ENCODE peak calls at places on chromosomes 11 and 22, in nine cellular contexts. M is activated T-cell treated with anti-CD3 and anti-CD28 coated beads, Interleukin-2, amount 50 U/mL, for 72 hours; H is endodermal cell; F is stimulated activated CD4-positive, alpha-beta T cell treated with anti-CD3 and anti-CD28 coated beads, Interleukin-15, amount 100 ng/mL, for 24 hours; X is dorsolateral prefrontal cortex; L is ELF-1; T is uterus; D is NCI-H460; P is amniotic stem cell. S is an unnamed sample.
A peak's percentile ranks its signal among the peaks of the same experiment; 100 is the strongest.

GRCh38 chr11:122754553-122755322 is 83.6 kb upstream of the CRTAM start:
- DNase-seq in X (no peak), T (no peak), L (peak; percentile 66), D (no peak), H (peak; percentile 78), M (peak; percentile 34), P (no peak), F (peak; percentile 43), S (no peak)

GRCh38 chr11:18366286-18366685 is 28.1 kb upstream of the LDHA start:
- DNase-seq in X (no peak), P (no peak), F (no peak), T (no peak), M (no peak), L (no peak), H (no peak), D (no peak), S (no peak)

GRCh38 chr22:27594020-27594419 is 207.5 kb downstream of the MN1 start:
- DNase-seq in X (no peak), P (no peak), T (no peak), D (no peak), F (no peak), H (no peak), L (no peak), M (no peak), S (no peak)

GRCh38 chr22:43399338-43399979 is 12.4 kb upstream of the MPPED1 start:
- DNase-seq in T (no peak), M (no peak), L (no peak), P (no peak), H (no peak), X (no peak), D (no peak), F (no peak), S (no peak)

GRCh38 chr11:14262271-14262846 is 96.6 kb downstream of the RRAS2 start:
- DNase-seq in X (no peak), P (no peak), M (no peak), T (no peak), D (no peak), L (no peak), F (no peak), H (no peak), S (no peak)

GRCh38 chr11:22991196-22991595 is 130.9 kb upstream of the CCDC179 start:
- DNase-seq in F (no peak), T (no peak), H (no peak), M (no peak), P (no peak), D (no peak), X (no peak), L (no peak), S (no peak)

GRCh38 chr22:30044369-30044768 is 35.9 kb upstream of the HORMAD2 start:
- DNase-seq in H (peak; percentile 16), D (no peak), L (no peak), P (peak; percentile 75), F (no peak), M (no peak), X (no peak), T (no peak), S (no peak)

GRCh38 chr11:113876798-113877672 is 1.7 kb upstream of the USP28 start:
- DNase-seq in P (no peak), T (no peak), D (no peak), L (no peak), X (no peak), F (no peak), H (peak; percentile 30), M (no peak), S (no peak)

GRCh38 chr22:20745177-20745576 is 28.7 kb upstream of the SERPIND1 start:
- DNase-seq in P (no peak), T (no peak), X (no peak), H (no peak), M (no peak), D (no peak), L (no peak), F (no peak), S (no peak)

GRCh38 chr11:57491371-57492061 is 24.0 kb downstream of the SLC43A1 start:
- DNase-seq in X (no peak), T (no peak), D (no peak), F (peak; percentile 73), H (peak; percentile 91), P (no peak), L (peak; percentile 73), M (peak; percentile 61), S (peak; percentile 46)

GRCh38 chr22:44735518-44736428 is 16.6 kb upstream of the ARHGAP8 start:
- DNase-seq in T (peak; percentile 69), H (peak; percentile 98), D (peak; percentile 42), L (peak; percentile 92), X (peak; percentile 59), P (peak; percentile 20), F (peak; percentile 88), M (peak; percentile 83), S (peak; percentile 74)

GRCh38 chr22:23183107-23183698 is 2.9 kb downstream of the BCR start:
- DNase-seq in L (peak; percentile 86), F (peak; percentile 16), H (peak; percentile 92), M (no peak), T (no peak), D (no peak), X (peak; percentile 83), P (no peak), S (peak; percentile 35)

GRCh38 chr11:33716236-33716635 is 15.6 kb upstream of the C11orf91 start:
- DNase-seq in D (no peak), X (no peak), F (no peak), M (peak; percentile 23), H (no peak), P (no peak), T (no peak), L (no peak), S (no peak)

GRCh38 chr11:122981388-122982264 is at the start of gene BSX:
- DNase-seq in F (peak; percentile 71), D (peak; percentile 46), M (peak; percentile 54), P (peak; percentile 4), H (peak; percentile 98), X (no peak), L (peak; percentile 94), T (no peak), S (peak; percentile 58)

GRCh38 chr11:854601-855342 is 12.1 kb downstream of the TSPAN4 start:
- DNase-seq in T (no peak), M (no peak), H (no peak), F (no peak), L (no peak), X (no peak), P (no peak), D (no peak), S (no peak)

GRCh38 chr11:79062814-79063762 is 377.7 kb downstream of the TENM4 start:
- DNase-seq in D (no peak), T (no peak), L (peak; percentile 52), F (no peak), X (no peak), P (no peak), M (no peak), H (peak; percentile 84), S (no peak)

GRCh38 chr11:40293655-40294342 is 1165.7 kb downstream of the LRRC4C start:
- DNase-seq in T (peak; percentile 70), F (peak; percentile 43), L (peak; percentile 96), D (peak; percentile 79), H (peak; percentile 91), M (peak; percentile 14), X (peak; percentile 85), P (peak; percentile 9), S (peak; percentile 38)

GRCh38 chr11:1167751-1168231 is 10.0 kb downstream of the MUC5AC start:
- DNase-seq in H (no peak), T (no peak), X (no peak), D (no peak), P (no peak), M (no peak), F (no peak), L (no peak), S (no peak)

GRCh38 chr11:6442441-6442840 is 1.7 kb upstream of the HPX start:
- DNase-seq in P (no peak), M (no peak), L (no peak), D (no peak), X (no peak), T (no peak), H (no peak), F (no peak), S (no peak)

GRCh38 chr11:130179396-130180306 is 20.1 kb downstream of the ST14 start:
- DNase-seq in L (no peak), F (no peak), D (no peak), X (no peak), T (no peak), P (no peak), M (no peak), H (no peak), S (no peak)

GRCh38 chr11:3046190-3046589 is 11.0 kb downstream of the CARS1 start:
- DNase-seq in P (no peak), H (peak; percentile 72), L (no peak), X (no peak), D (no peak), F (no peak), T (no peak), M (no peak), S (no peak)

GRCh38 chr11:12079726-12080556 is 30.4 kb upstream of the MICAL2 start:
- DNase-seq in H (no peak), T (peak; percentile 78), P (peak; percentile 93), D (peak; percentile 30), X (peak; percentile 38), M (no peak), F (no peak), L (no peak), S (peak; percentile 52)

GRCh38 chr11:13289081-13289480 is 11.5 kb downstream of the BMAL1 start:
- DNase-seq in P (no peak), D (no peak), X (no peak), L (peak; percentile 63), M (no peak), T (no peak), F (no peak), H (peak; percentile 80), S (no peak)

GRCh38 chr11:97683733-97684132 is 1293.9 kb downstream of the JRKL start:
- DNase-seq in H (peak; percentile 84), D (no peak), P (no peak), T (no peak), L (peak; percentile 70), X (no peak), F (no peak), M (no peak), S (no peak)

GRCh38 chr11:111871693-111872161 is 346 bp upstream of the ALG9 start:
- DNase-seq in T (no peak), P (no peak), H (no peak), M (no peak), D (no peak), L (no peak), F (no peak), X (no peak), S (no peak)

GRCh38 chr11:73400293-73400692 is 24.1 kb downstream of the RELT start:
- DNase-seq in X (no peak), T (no peak), P (no peak), H (peak; percentile 26), D (no peak), M (no peak), F (no peak), L (no peak), S (no peak)

GRCh38 chr22:40270748-40271373 is 75.4 kb upstream of the ADSL start:
- DNase-seq in D (no peak), X (no peak), P (no peak), H (no peak), M (no peak), F (no peak), T (no peak), L (no peak), S (no peak)

GRCh38 chr11:119422505-119423416 is at the start of gene THY1:
- DNase-seq in X (peak; percentile 82), H (peak; percentile 92), M (peak; percentile 12), F (peak; percentile 16), T (peak; percentile 48), L (peak; percentile 24), P (peak; percentile 56), D (no peak), S (no peak)

GRCh38 chr11:112655386-112655785 is 305.8 kb upstream of the NCAM1 start:
- DNase-seq in H (no peak), X (peak; percentile 83), L (no peak), M (no peak), T (peak; percentile 87), D (no peak), P (no peak), F (no peak), S (peak; percentile 87)

GRCh38 chr11:107042748-107043147 is 24.5 kb upstream of the GUCY1A2 start:
- DNase-seq in P (no peak), X (no peak), M (no peak), F (no peak), H (no peak), D (no peak), T (no peak), L (no peak), S (no peak)

GRCh38 chr11:134045799-134046635 is 22.9 kb upstream of the JAM3 start:
- DNase-seq in H (peak; percentile 87), T (no peak), L (peak; percentile 74), P (no peak), X (no peak), M (peak; percentile 48), D (no peak), F (no peak), S (peak; percentile 47)